ENCODE peak calls at places on chromosomes 4 and X, in ten cellular contexts. H is cardiac muscle cell; F is CD4-positive, CD25-positive, alpha-beta regulatory T cell; P is CD8-positive, alpha-beta T cell; X is ovary; T is upper lobe of right lung; C is upper lobe of left lung; V is uterus; Y is neural progenitor cell; R is left ventricle myocardium inferior. D is an unnamed sample.

GRCh38 chr4:80202190-80202711 is 4.9 kb downstream of the PRDM8 start:
- DNase-seq in P (peak), T (peak), Y (peak), X (peak), R (peak), F (peak), C (peak), V (peak), H (peak), D (no peak)

GRCh38 chr4:3531306-3531886 is 826 bp downstream of the LRPAP1 start:
- DNase-seq in R (no peak), H (peak), V (no peak), C (no peak), X (no peak), F (no peak), T (peak), Y (no peak), P (no peak), D (no peak)

GRCh38 chr4:60313616-60314015 is 886.5 kb upstream of the ADGRL3 start:
- DNase-seq in H (no peak), R (no peak), V (no peak), X (no peak), C (no peak), P (no peak), Y (no peak), F (no peak), T (no peak), D (no peak)

GRCh38 chr4:120838784-120839183 is 83.7 kb downstream of the PRDM5 start:
- DNase-seq in T (no peak), F (no peak), C (no peak), P (no peak), Y (no peak), R (no peak), V (no peak), H (no peak), X (no peak), D (no peak)

GRCh38 chrX:40273356-40274050 is 175.7 kb upstream of the BCOR start:
- DNase-seq in R (peak), P (no peak), F (no peak), Y (no peak), V (peak), H (peak), X (peak), C (peak), T (peak), D (no peak)

GRCh38 chr4:80006935-80007744 is 65.9 kb downstream of the ANTXR2 start:
- DNase-seq in Y (no peak), C (no peak), H (peak), P (no peak), X (no peak), F (peak), T (no peak), R (no peak), V (peak), D (no peak)

GRCh38 chr4:135240796-135241195 is 1039.2 kb upstream of the PABPC4L start:
- DNase-seq in F (no peak), Y (no peak), V (no peak), R (no peak), H (peak), C (no peak), T (no peak), P (no peak), X (no peak), D (no peak)

GRCh38 chrX:13101439-13102139 is 57.2 kb upstream of the FAM9C start:
- DNase-seq in X (peak), R (peak), V (peak), T (peak), H (peak), P (no peak), F (peak), Y (no peak), C (peak), D (peak)

GRCh38 chrX:110182362-110182761 is 135.5 kb downstream of the AMMECR1 start:
- DNase-seq in V (no peak), T (no peak), X (no peak), Y (no peak), C (no peak), R (no peak), P (no peak), F (no peak), H (no peak), D (no peak)

GRCh38 chr4:139641218-139641617 is 24.4 kb upstream of the MGST2 start:
- DNase-seq in C (no peak), Y (no peak), T (no peak), F (no peak), H (no peak), X (no peak), V (no peak), R (no peak), P (no peak), D (no peak)

GRCh38 chrX:83510466-83511181 is 2.5 kb downstream of the POU3F4 start:
- DNase-seq in C (no peak), V (no peak), F (no peak), P (no peak), T (no peak), H (no peak), Y (peak), X (no peak), R (no peak), D (no peak)

GRCh38 chrX:150207733-150208132 is 155.4 kb upstream of the MAMLD1 start:
- DNase-seq in V (no peak), R (no peak), P (no peak), X (no peak), C (peak), H (no peak), T (no peak), Y (no peak), F (no peak), D (no peak)

GRCh38 chr4:138235419-138235952 is 6.7 kb downstream of the SLC7A11 start:
- DNase-seq in T (no peak), F (no peak), Y (no peak), V (no peak), X (no peak), H (peak), P (no peak), C (no peak), R (no peak), D (no peak)

GRCh38 chrX:23844502-23845138 is 61.6 kb downstream of the SAT1 start:
- DNase-seq in H (peak), F (no peak), P (no peak), R (no peak), V (no peak), C (peak), X (no peak), Y (no peak), T (no peak), D (no peak)

GRCh38 chr4:6893449-6894085 is 16.1 kb upstream of the TBC1D14 start:
- DNase-seq in F (no peak), X (no peak), V (peak), Y (no peak), P (no peak), T (no peak), C (no peak), R (no peak), H (no peak), D (no peak)

GRCh38 chrX:114532093-114532805 is 51.6 kb upstream of the HTR2C start:
- DNase-seq in T (no peak), R (no peak), V (no peak), X (no peak), P (no peak), H (peak), C (no peak), Y (no peak), F (no peak), D (no peak)

GRCh38 chr4:113851816-113852215 is 90.3 kb upstream of the CAMK2D start:
- DNase-seq in Y (no peak), F (no peak), X (no peak), R (no peak), T (no peak), P (no peak), V (no peak), C (no peak), H (no peak), D (no peak)

GRCh38 chr4:73730854-73731253 is 9.5 kb upstream of the CXCL8 start:
- DNase-seq in C (peak), X (no peak), T (no peak), Y (no peak), P (no peak), R (no peak), V (no peak), F (no peak), H (no peak), D (no peak)

GRCh38 chr4:74059161-74059829 is 20.8 kb upstream of the CXCL3 start:
- DNase-seq in P (no peak), H (no peak), R (no peak), Y (no peak), C (no peak), F (no peak), X (no peak), T (no peak), V (no peak), D (no peak)

GRCh38 chr4:173494013-173494970 is 35.7 kb downstream of the HAND2 start:
- DNase-seq in Y (peak), P (peak), F (peak), X (peak), V (peak), H (peak), C (peak), R (peak), T (peak), D (no peak)

GRCh38 chrX:670596-670995 is 40.0 kb downstream of the SHOX start:
- DNase-seq in X (no peak), T (no peak), Y (no peak), F (no peak), R (no peak), C (no peak), H (no peak), V (no peak), P (no peak), D (no peak)

GRCh38 chr4:65698631-65699030 is 28.3 kb upstream of the EPHA5 start:
- DNase-seq in F (no peak), Y (no peak), T (no peak), H (no peak), X (no peak), V (no peak), C (no peak), R (no peak), P (no peak), D (no peak)

GRCh38 chrX:128616933-128617332 is 564.7 kb upstream of the ACTRT1 start:
- DNase-seq in H (no peak), V (no peak), C (no peak), F (no peak), Y (no peak), R (no peak), T (no peak), X (no peak), P (no peak), D (no peak)

GRCh38 chr4:14874990-14875389 is 127.3 kb upstream of the CPEB2 start:
- DNase-seq in C (no peak), H (no peak), F (no peak), X (no peak), P (no peak), R (no peak), V (no peak), Y (no peak), T (no peak), D (no peak)

GRCh38 chr4:128831526-128832252 is 22.2 kb downstream of the JADE1 start:
- DNase-seq in F (no peak), Y (peak), C (no peak), T (no peak), P (no peak), V (no peak), H (peak), R (no peak), X (peak), D (no peak)

GRCh38 chr4:88575222-88575621 is 17.1 kb upstream of the HERC3 start:
- DNase-seq in X (no peak), C (no peak), T (no peak), P (no peak), V (no peak), R (no peak), H (no peak), Y (no peak), F (no peak), D (no peak)

GRCh38 chr4:41692717-41693345 is 55.7 kb downstream of the PHOX2B start:
- DNase-seq in H (peak), T (peak), F (no peak), Y (peak), V (no peak), R (peak), P (no peak), X (peak), C (no peak), D (no peak)

GRCh38 chr4:152590179-152591031 is 54.5 kb upstream of the FBXW7 start:
- DNase-seq in C (no peak), R (no peak), V (no peak), X (no peak), P (no peak), F (no peak), Y (no peak), H (peak), T (no peak), D (no peak)

GRCh38 chrX:119999087-119999634 is 55.6 kb upstream of the NKAP start:
- DNase-seq in P (no peak), X (no peak), R (no peak), F (no peak), H (no peak), V (no peak), T (no peak), Y (no peak), C (no peak), D (no peak)

GRCh38 chr4:113636438-113636818 is 125.1 kb downstream of the CAMK2D start:
- DNase-seq in T (no peak), R (no peak), Y (no peak), C (no peak), V (no peak), F (peak), P (no peak), X (no peak), H (no peak), D (no peak)

GRCh38 chr4:47213971-47214370 is 182.6 kb downstream of the GABRB1 start:
- DNase-seq in R (no peak), T (no peak), X (no peak), F (no peak), Y (no peak), H (peak), V (no peak), P (no peak), C (no peak), D (no peak)

GRCh38 chr4:168629561-168629960 is 132.7 kb downstream of the PALLD start:
- DNase-seq in C (no peak), Y (no peak), X (no peak), H (no peak), R (no peak), P (no peak), T (no peak), V (no peak), F (no peak), D (no peak)

GRCh38 chr4:8107146-8107657 is 51.4 kb downstream of the ABLIM2 start:
- DNase-seq in X (no peak), T (no peak), V (no peak), H (no peak), P (no peak), F (no peak), R (no peak), Y (no peak), C (no peak), D (no peak)

GRCh38 chr4:113407409-113407808 is 354.1 kb downstream of the CAMK2D start:
- DNase-seq in Y (peak), F (no peak), X (no peak), C (no peak), R (no peak), T (no peak), V (no peak), P (no peak), H (no peak), D (no peak)

GRCh38 chr4:48898733-48899431 is 7.7 kb downstream of the OCIAD2 start:
- DNase-seq in P (no peak), V (no peak), F (no peak), Y (no peak), H (peak), X (no peak), T (no peak), C (no peak), R (no peak), D (no peak)

GRCh38 chrX:19810809-19811208 is 76.6 kb downstream of the SH3KBP1 start:
- DNase-seq in R (no peak), C (no peak), H (peak), Y (no peak), X (no peak), F (no peak), P (no peak), V (no peak), T (no peak), D (no peak)

GRCh38 chr4:182749768-182750167 is 167.4 kb downstream of the DCTD start:
- DNase-seq in X (no peak), P (no peak), R (no peak), V (no peak), C (no peak), T (no peak), F (no peak), H (no peak), Y (no peak), D (no peak)

DNA sequence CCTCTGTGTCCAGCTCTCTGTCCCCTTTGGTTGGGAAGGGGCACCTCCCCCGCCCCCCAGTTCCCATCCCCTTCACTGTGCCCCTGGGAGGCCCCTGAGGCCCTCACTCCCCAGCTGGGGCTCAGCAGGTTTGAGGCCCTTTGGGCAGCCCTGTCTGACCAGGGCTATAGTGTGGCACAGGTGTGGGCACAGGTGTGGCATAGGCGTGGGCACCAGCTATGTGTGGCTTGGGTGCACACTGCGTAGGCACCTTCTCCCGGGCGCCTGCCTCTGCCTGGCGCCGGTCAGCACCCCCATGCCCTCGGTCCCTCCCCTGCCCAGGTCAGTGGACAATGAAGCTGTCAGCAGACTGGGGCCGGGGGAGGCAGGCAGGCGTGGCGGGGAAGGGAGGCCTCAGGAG is 7.5 kb upstream of the FGFR3 start:
- DNase-seq in T (no peak), X (no peak), P (no peak), H (no peak), F (no peak), R (no peak), Y (no peak), V (no peak), C (no peak), D (no peak)
- H3K27ac ChIP-seq in T (no peak), X (no peak), P (no peak), H (peak), F (no peak), R (peak), Y (no peak), V (no peak), C (peak), D (no peak)

GRCh38 chr4:104966349-104967033 is 180.2 kb upstream of the TET2 start:
- DNase-seq in X (no peak), R (no peak), C (peak), Y (no peak), V (no peak), H (peak), T (no peak), P (no peak), F (peak), D (no peak)
- H3K4me3 ChIP-seq in X (no peak), R (no peak), C (peak), Y (no peak), V (no peak), H (no peak), T (peak), P (no peak), F (peak), D (no peak)

GRCh38 chr4:26953361-26953760 is 92.7 kb downstream of the STIM2 start:
- DNase-seq in V (no peak), R (no peak), F (no peak), Y (no peak), X (no peak), H (no peak), P (no peak), T (no peak), C (no peak), D (no peak)
- H3K27ac ChIP-seq in V (no peak), R (no peak), F (no peak), Y (no peak), X (no peak), H (no peak), P (no peak), T (no peak), C (no peak), D (no peak)

GRCh38 chr4:70660106-70660505 is 6.2 kb downstream of the JCHAIN start:
- DNase-seq in H (no peak), R (no peak), C (no peak), P (no peak), X (no peak), T (no peak), F (no peak), Y (no peak), V (no peak), D (no peak)
- H3K4me3 ChIP-seq in H (no peak), R (no peak), C (no peak), P (no peak), X (no peak), T (no peak), F (no peak), Y (no peak), V (no peak), D (no peak)

GRCh38 chr4:12729384-12729783 is 754.8 kb downstream of the RAB28 start:
- DNase-seq in C (no peak), F (peak), Y (peak), T (no peak), V (no peak), H (peak), R (no peak), P (no peak), X (no peak), D (no peak)

GRCh38 chr4:12724520-12724919 is 759.6 kb downstream of the RAB28 start:
- DNase-seq in X (no peak), P (no peak), Y (peak), F (no peak), T (no peak), C (no peak), H (peak), R (no peak), V (no peak), D (no peak)

DNA sequence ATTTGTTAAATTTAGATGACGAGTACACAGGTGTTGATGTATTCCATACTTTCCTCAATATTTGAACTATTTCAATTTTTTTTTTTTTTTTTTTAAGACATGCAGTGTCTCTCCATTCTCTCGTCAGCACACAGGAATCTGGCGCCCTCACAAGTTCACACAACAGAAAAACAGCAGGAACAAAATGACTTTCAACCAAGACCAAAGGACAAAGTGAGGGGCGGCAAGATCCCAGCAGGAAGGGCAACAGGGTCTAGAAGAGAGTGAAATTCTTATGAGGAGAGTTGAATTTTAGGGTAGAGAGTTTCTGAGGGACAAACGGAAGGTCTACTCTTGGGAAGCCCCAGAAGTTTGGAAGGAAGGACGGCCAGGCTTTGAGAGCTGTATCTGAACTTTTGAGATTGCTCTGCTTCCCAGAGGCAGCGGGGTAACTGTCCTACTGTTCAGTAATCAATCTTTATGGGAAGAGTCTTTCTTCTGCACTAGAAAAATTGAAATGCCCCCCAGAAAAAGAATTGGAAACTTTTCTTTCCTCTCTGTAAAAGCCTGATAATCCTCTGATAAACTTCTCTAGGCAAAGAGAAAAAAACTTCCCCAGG is 760.2 kb downstream of the RAB28 start:
- DNase-seq in H (peak), T (no peak), R (no peak), C (no peak), P (no peak), V (no peak), F (no peak), X (no peak), Y (peak), D (no peak)
- H3K27ac ChIP-seq in H (peak), T (no peak), R (no peak), C (no peak), P (no peak), V (no peak), F (no peak), X (no peak), Y (no peak), D (no peak)

GRCh38 chrX:2631743-2632532 is 59.2 kb upstream of the CD99 start:
- DNase-seq in X (no peak), H (no peak), V (no peak), Y (no peak), R (no peak), P (no peak), F (no peak), T (no peak), C (no peak), D (no peak)
- H3K4me3 ChIP-seq in X (no peak), H (no peak), V (no peak), Y (no peak), R (no peak), P (no peak), F (peak), T (no peak), C (no peak), D (no peak)

DNA sequence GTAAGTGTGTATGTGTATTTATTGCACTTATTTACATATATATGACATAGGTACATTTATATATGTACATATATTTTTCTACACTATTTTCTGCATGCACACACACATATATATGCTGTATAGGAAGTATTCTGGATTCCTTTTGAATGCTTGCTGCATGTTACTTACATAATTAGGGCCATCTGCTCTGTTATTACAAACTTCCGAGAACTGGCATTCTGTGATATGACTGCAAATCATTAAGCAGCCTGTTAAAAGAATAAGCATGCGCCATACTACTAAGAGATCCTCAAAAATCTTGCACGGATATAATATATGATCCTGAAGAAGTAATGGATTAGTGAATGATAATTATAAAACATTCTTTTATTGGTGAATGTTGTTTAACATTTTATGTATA is 1157.6 kb upstream of the TENM3 start:
- DNase-seq in C (no peak), R (no peak), P (no peak), T (no peak), V (no peak), X (no peak), F (no peak), H (no peak), Y (no peak), D (no peak)
- H3K27ac ChIP-seq in C (no peak), R (no peak), P (no peak), T (no peak), V (no peak), X (no peak), F (no peak), H (no peak), Y (no peak), D (no peak)

GRCh38 chr4:185211641-185212040 is 2.2 kb downstream of the SNX25 start:
- DNase-seq in V (no peak), Y (no peak), H (no peak), C (no peak), P (no peak), F (no peak), R (no peak), X (no peak), T (no peak), D (no peak)
- H3K4me3 ChIP-seq in V (no peak), Y (peak), H (peak), C (peak), P (no peak), F (peak), R (no peak), X (no peak), T (peak), D (peak)

D was measured in thoracic aorta.